ENCODE peak calls at places on chromosomes 3 and 15, in six cellular contexts. S, F, G, C, B and Y are unnamed samples.

GRCh38 chr3:136733317-136733833 is 18.8 kb downstream of the STAG1 start:
- DNase-seq in S (no peak), F (no peak), G (peak), C (no peak), B (no peak), Y (no peak)

GRCh38 chr3:142645236-142645793 is 49.1 kb downstream of the PLS1 start:
- DNase-seq in S (no peak), F (peak), G (peak), C (no peak), B (no peak), Y (no peak)

GRCh38 chr3:120983841-120984240 is 75.8 kb downstream of the STXBP5L start:
- DNase-seq in S (no peak), F (no peak), G (peak), C (no peak), B (no peak), Y (no peak)

GRCh38 chr3:172696357-172696756 is 14.5 kb downstream of the NCEH1 start:
- DNase-seq in S (no peak), F (no peak), G (no peak), C (no peak), B (no peak), Y (no peak)

GRCh38 chr3:195221876-195222617 is 48.9 kb downstream of the XXYLT1 start:
- DNase-seq in S (no peak), F (no peak), G (no peak), C (no peak), B (no peak), Y (no peak)

GRCh38 chr15:57138260-57138895 is 219.9 kb downstream of the TCF12 start:
- DNase-seq in S (no peak), F (no peak), G (peak), C (no peak), B (peak), Y (no peak)

GRCh38 chr15:76258460-76258859 is 52.8 kb downstream of the ETFA start:
- DNase-seq in S (no peak), F (no peak), G (no peak), C (no peak), B (no peak), Y (no peak)

GRCh38 chr3:72625616-72626337 is 222.5 kb downstream of the SHQ1 start:
- DNase-seq in S (no peak), F (no peak), G (peak), C (no peak), B (no peak), Y (no peak)

GRCh38 chr3:37986479-37987314 is 3.9 kb upstream of the VILL start:
- DNase-seq in S (no peak), F (no peak), G (no peak), C (no peak), B (no peak), Y (no peak)

GRCh38 chr15:67244966-67245478 is 9.4 kb downstream of the AAGAB start:
- DNase-seq in S (no peak), F (no peak), G (no peak), C (no peak), B (no peak), Y (no peak)

GRCh38 chr3:152382312-152383135 is 113.8 kb downstream of the MBNL1 start:
- DNase-seq in S (no peak), F (no peak), G (no peak), C (no peak), B (no peak), Y (no peak)

GRCh38 chr3:14175383-14176037 is 2.9 kb downstream of the XPC start:
- DNase-seq in S (no peak), F (no peak), G (peak), C (peak), B (peak), Y (no peak)

GRCh38 chr3:78455737-78456136 is 1312.1 kb downstream of the ROBO1 start:
- DNase-seq in S (no peak), F (no peak), G (no peak), C (no peak), B (no peak), Y (no peak)

GRCh38 chr3:183188895-183189462 is 26.4 kb upstream of the LAMP3 start:
- DNase-seq in S (no peak), F (no peak), G (peak), C (peak), B (peak), Y (peak)

GRCh38 chr15:83858820-83859505 is 205.0 kb downstream of the ADAMTSL3 start:
- DNase-seq in S (no peak), F (no peak), G (no peak), C (no peak), B (no peak), Y (no peak)

GRCh38 chr3:65535260-65535659 is 503.5 kb downstream of the MAGI1 start:
- DNase-seq in S (no peak), F (no peak), G (no peak), C (no peak), B (no peak), Y (no peak)

GRCh38 chr15:33722005-33722672 is 246.2 kb upstream of the CHRM5 start:
- DNase-seq in S (no peak), F (no peak), G (peak), C (no peak), B (no peak), Y (no peak)